ENCODE peak calls at places on chromosomes 16 and 17, in four cellular contexts. G is fibroblast of lung, R is GM20000, U is omental fat pad. J is an unnamed sample.

GRCh38 chr16:87062569-87063442 is 254.4 kb downstream of the C16orf95 start:
- DNase-seq in G (peak), R (peak), U (peak), J (peak)

GRCh38 chr16:77191259-77191969 is 424 bp downstream of the MON1B start:
- DNase-seq in G (peak), R (peak), U (no peak), J (no peak)

GRCh38 chr17:81037026-81037782 is 2.3 kb downstream of the BAIAP2 start:
- DNase-seq in G (no peak), R (no peak), U (no peak), J (no peak)

GRCh38 chr17:38922538-38923291 is 2.7 kb upstream of the LASP1NB start:
- DNase-seq in G (peak), R (no peak), U (no peak), J (no peak)

GRCh38 chr17:77666881-77667395 is 291.6 kb upstream of the TNRC6C start:
- DNase-seq in G (no peak), R (peak), U (no peak), J (no peak)

GRCh38 chr16:88298166-88298881 is 84.4 kb upstream of the ZNF469 start:
- DNase-seq in G (peak), R (no peak), U (no peak), J (no peak)

GRCh38 chr17:68145088-68145487 is 102.8 kb upstream of the AMZ2 start:
- DNase-seq in G (no peak), R (no peak), U (no peak), J (no peak)

GRCh38 chr16:3706253-3707145 is 10.8 kb downstream of the TRAP1 start:
- DNase-seq in G (no peak), R (no peak), U (no peak), J (no peak)

GRCh38 chr16:47358816-47359215 is 102.0 kb downstream of the ITFG1 start:
- DNase-seq in G (peak), R (no peak), U (no peak), J (no peak)

GRCh38 chr16:80369559-80369958 is 171.2 kb upstream of the DYNLRB2 start:
- DNase-seq in G (peak), R (no peak), U (no peak), J (peak)

GRCh38 chr17:79838541-79839274 is 532 bp downstream of the CBX4 start:
- DNase-seq in G (peak), R (peak), U (no peak), J (peak)

GRCh38 chr17:58254803-58255202 is 16.4 kb downstream of the LPO start:
- DNase-seq in G (no peak), R (no peak), U (no peak), J (no peak)
- TF ChIP-seq CTCF in G (no peak), R (peak), U (no peak), J (no peak)

GRCh38 chr17:54935487-54935886 is 33.0 kb downstream of the COX11 start:
- DNase-seq in G (no peak), R (no peak), U (no peak), J (no peak)
- TF ChIP-seq CTCF in G (no peak), R (no peak), U (no peak), J (no peak)

GRCh38 chr17:21039839-21040575 is 2.8 kb downstream of the USP22 start:
- DNase-seq in G (peak), R (no peak), U (no peak), J (no peak)
- TF ChIP-seq CTCF in G (peak), R (peak), U (no peak), J (no peak)

DNA sequence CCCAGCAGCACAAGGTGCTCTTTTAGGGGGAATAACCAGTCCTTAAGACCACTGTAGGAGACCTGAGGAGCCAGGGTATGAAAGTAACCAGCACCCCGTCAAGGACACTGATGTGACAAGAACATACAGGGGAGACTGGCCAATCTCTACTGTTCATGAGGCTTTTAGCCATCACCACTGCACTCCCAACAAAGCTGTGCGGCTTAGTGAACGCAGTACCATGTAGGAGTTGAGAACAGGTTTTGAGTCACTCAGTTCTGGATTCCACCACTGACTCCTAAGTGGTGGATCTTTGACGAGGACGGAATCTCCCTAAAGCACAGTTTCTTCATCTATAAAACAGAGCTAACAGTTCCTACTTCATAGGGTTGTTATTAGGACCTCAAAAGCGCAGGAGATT is 26.8 kb downstream of the COG4 start:
- DNase-seq in G (no peak), R (no peak), U (no peak), J (no peak)
- TF ChIP-seq CTCF in G (no peak), R (no peak), U (no peak), J (no peak)

DNA sequence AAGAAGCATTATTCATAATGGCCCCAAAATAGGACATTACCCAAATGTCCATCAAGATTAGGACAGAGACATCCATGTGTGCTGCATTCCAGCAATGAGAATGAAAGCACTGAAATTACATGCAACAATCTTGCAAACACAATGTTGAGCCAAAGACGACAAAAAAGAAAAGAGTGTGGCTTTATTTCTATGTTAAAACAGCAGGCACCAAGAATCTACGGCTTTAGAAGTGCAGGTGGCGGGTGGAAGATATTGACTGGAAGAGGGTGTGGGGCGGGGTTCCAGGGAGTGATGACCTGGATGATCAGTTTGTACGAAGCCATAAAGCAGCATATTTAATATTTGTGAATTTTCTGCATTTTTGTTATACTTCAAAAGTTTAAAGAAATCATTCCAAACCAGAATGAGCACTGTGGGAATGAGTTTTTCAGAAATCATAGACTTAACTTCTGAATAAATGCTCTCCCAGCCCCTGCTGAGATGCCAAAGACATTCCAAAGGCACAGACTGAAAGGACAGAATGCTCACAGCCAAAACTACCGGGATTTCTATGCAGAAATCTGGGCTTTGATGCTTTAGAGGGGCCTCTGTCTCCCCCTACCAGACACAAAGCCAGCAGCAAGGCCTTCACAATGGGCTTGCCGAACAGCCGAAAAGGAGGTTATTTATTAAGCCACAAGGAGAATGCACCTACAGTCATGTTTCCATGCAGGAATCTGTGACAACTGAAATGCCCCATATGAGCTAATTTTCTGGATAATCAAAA is 361.6 kb downstream of the GRIN2A start:
- DNase-seq in G (no peak), R (no peak), U (no peak), J (no peak)
- TF ChIP-seq CTCF in G (no peak), R (no peak), U (no peak), J (no peak)

GRCh38 chr16:813916-814412 is 13.4 kb upstream of the GNG13 start:
- DNase-seq in G (no peak), R (no peak), U (no peak), J (no peak)
- TF ChIP-seq CTCF in G (no peak), R (no peak), U (no peak), J (peak)

GRCh38 chr17:76107507-76107906 is 3.9 kb upstream of the EXOC7 start:
- DNase-seq in G (peak), R (no peak), U (no peak), J (no peak)
- TF ChIP-seq CTCF in G (peak), R (no peak), U (no peak), J (peak)

DNA sequence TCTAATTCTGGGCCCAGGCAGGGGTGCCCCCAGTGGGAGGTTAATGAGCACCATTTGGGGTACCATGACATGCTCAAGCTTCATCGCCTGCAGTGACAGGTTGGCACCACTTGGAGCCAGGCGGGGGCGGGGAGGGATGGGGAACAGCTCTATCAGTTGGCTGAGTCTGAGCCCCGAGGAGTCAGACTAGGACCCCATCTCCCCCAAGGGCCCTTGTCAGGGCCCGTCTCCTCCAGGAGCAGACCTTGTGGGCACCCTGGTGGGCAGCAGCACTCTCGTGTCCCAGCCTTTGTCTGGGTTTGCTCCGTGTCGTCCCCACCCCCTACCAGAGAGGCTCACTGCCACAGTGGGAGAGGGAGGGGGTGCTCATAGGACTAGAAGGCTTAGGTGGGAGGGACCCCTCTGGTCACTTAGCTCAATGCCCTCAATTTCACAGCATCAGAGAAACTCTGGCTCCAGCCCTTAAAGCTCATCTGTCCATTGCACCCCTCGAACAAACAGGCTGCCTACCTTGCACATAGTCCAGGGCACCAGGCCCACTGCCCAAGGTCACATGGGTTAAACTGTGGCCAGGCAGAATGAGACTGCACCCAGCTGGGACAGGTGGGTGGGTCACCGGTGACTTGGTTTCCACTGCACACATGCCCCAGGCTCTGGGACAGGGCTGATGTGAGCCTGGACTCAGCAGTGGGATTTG is 4.1 kb downstream of the PPP1R9B start:
- DNase-seq in G (no peak), R (no peak), U (no peak), J (no peak)
- TF ChIP-seq CTCF in G (no peak), R (no peak), U (no peak), J (no peak)

DNA sequence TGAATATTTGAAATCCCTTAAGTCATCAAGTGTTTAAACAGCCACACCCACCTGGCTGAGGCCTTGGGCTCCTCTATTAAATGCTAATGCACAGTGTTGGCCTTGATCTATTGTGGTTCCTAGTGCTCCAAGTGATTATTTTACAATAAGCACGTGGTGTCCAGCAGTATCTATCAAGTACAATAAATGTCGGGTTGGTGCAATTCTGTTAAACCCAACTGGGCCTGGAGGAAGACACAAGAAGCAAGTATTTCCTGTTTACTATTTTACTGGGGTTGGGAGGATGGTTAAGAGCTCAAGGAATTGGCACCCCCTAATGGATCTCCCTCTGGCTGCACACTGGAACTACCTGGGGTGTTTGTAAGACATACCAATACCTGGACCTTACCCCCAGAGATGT is 72.1 kb upstream of the HNF1B start:
- DNase-seq in G (peak), R (no peak), U (no peak), J (no peak)
- TF ChIP-seq CTCF in G (no peak), R (no peak), U (no peak), J (no peak)

DNA sequence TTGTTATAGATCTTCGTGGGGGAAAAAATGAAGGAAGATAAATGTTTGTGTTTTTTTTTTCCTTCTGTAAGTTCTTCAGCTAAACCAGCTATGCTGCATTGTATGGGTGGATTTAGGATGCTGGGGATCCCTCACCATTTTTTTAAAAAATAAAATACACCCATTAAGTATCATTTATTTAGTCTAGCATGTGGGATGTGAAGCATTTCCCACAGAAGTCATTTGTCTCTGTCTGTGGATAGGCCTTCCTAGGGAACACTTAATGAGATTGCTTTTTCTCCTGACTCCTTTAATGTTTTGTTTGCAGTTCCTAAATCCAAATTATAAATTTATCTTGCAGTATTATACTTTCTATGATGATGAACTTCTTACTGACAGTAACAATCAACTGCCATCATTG is 146.7 kb downstream of the PPM1E start:
- DNase-seq in G (no peak), R (no peak), U (no peak), J (no peak)
- TF ChIP-seq CTCF in G (no peak), R (no peak), U (no peak), J (no peak)

J was measured in mesothelial cell of epicardium.